ENCODE peak calls at places on chromosomes 16 and 17, in eight cellular contexts. A is transverse colon, O is body of pancreas, R is GM23338, T is prostate gland, H is PC-9, W is fibroblast of pulmonary artery, G is progenitor cell of endocrine pancreas. Q is an unnamed sample.

GRCh38 chr16:68069511-68070248 is 15.5 kb upstream of the NFATC3 start:
- DNase-seq in O (peak; percentile 78), W (no peak), G (no peak), H (no peak), T (no peak), R (no peak), A (peak; percentile 78), Q (no peak)

GRCh38 chr17:65023791-65024190 is 32.7 kb downstream of the GNA13 start:
- DNase-seq in H (no peak), R (no peak), G (no peak), O (no peak), T (no peak), W (no peak), A (no peak), Q (no peak)

GRCh38 chr16:64648282-64648681 is 473.6 kb downstream of the CDH11 start:
- DNase-seq in H (no peak), A (no peak), O (no peak), R (no peak), T (no peak), W (no peak), G (no peak), Q (no peak)

GRCh38 chr16:80103463-80103862 is 437.3 kb upstream of the DYNLRB2 start:
- DNase-seq in G (no peak), R (no peak), A (no peak), O (no peak), H (no peak), W (no peak), T (no peak), Q (no peak)

GRCh38 chr17:40173778-40174135 is 3.5 kb upstream of the RAPGEFL1 start:
- DNase-seq in O (no peak), R (no peak), A (no peak), W (no peak), H (no peak), T (no peak), G (no peak), Q (no peak)

GRCh38 chr17:33169580-33170285 is 123.4 kb downstream of the ASIC2 start:
- DNase-seq in G (no peak), W (peak; percentile 2), O (no peak), H (no peak), T (no peak), R (no peak), A (no peak), Q (no peak)

GRCh38 chr16:53611151-53611802 is 92.4 kb downstream of the RPGRIP1L start:
- DNase-seq in O (no peak), T (no peak), R (no peak), W (no peak), A (no peak), G (no peak), H (no peak), Q (no peak)

GRCh38 chr16:68332411-68333121 is 21.7 kb downstream of the PRMT7 start:
- DNase-seq in H (no peak), R (no peak), G (no peak), A (peak; percentile 37), W (peak; percentile 50), O (no peak), T (no peak), Q (no peak)

GRCh38 chr17:45410144-45411091 is 22.3 kb downstream of the ARHGAP27 start:
- DNase-seq in G (no peak), H (no peak), T (no peak), O (no peak), W (no peak), R (no peak), A (peak; percentile 51), Q (peak; percentile 72)

GRCh38 chr17:34133350-34133749 is 121.7 kb upstream of the CCL2 start:
- DNase-seq in R (no peak), W (no peak), O (peak; percentile 29), A (no peak), T (peak; percentile 77), H (no peak), G (no peak), Q (no peak)

GRCh38 chr16:12788758-12789157 is 14.9 kb downstream of the CPPED1 start:
- DNase-seq in O (no peak), T (no peak), H (no peak), A (no peak), W (no peak), R (no peak), G (no peak), Q (no peak)

GRCh38 chr17:39674702-39675389 is 6.6 kb downstream of the PNMT start:
- DNase-seq in G (no peak), R (no peak), O (peak; percentile 58), W (no peak), T (peak; percentile 55), A (peak; percentile 70), H (peak; percentile 78), Q (no peak)

DNA sequence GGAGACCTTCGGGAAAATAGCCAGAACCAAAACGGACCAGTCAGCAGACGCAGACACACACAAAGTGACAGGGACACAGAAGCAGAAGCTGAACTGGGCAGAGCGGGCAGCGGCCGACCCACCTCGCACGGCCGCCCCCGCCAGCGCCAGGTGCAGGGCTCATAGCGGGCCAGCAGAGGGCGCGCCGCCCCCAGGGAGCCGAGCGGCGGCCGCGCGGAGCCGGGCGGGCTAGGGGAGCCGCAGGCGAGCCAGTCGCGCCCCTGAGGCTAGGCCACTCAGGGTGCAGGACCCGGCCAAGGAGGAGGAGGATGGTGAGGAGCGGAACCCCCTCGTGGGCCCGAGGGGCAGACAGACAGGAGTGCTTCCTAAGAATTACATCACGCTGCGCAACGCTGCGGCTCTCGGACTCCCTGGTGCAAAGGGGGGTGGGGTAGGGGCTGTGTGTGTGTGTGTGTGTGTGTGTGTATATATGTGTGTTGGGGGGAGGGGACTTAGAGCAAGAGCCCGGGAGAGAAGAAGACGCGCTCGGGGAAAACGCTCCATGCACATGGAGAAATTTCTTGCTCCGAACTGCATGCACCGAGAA is 919 bp upstream of the NOG start:
- DNase-seq in O (peak; percentile 62), T (peak; percentile 25), G (peak; percentile 78), A (peak; percentile 41), R (peak; percentile 73), W (peak; percentile 23), H (peak; percentile 76), Q (no peak)
- TF ChIP-seq CTCF in O (peak; percentile 98), T (peak; percentile 91), G (peak; percentile 97), A (peak; percentile 16), R (peak; percentile 68), W (peak; percentile 33), H (peak; percentile 81), Q (peak; percentile 97)

GRCh38 chr16:66696669-66697630 is at the start of gene CMTM4:
- DNase-seq in A (peak; percentile 90), O (peak; percentile 91), W (peak; percentile 84), G (peak; percentile 79), T (peak; percentile 86), R (peak; percentile 90), H (peak; percentile 90), Q (peak; percentile 74)

GRCh38 chr16:66698046-66698445 is 1.5 kb upstream of the CMTM4 start:
- DNase-seq in W (no peak), R (no peak), G (no peak), H (no peak), A (no peak), T (no peak), O (no peak), Q (no peak)

GRCh38 chr16:66693088-66693487 is 3.5 kb downstream of the CMTM4 start:
- DNase-seq in O (no peak), R (no peak), H (no peak), G (no peak), W (no peak), T (no peak), A (no peak), Q (no peak)

GRCh38 chr16:66695474-66695934 is 1.0 kb downstream of the CMTM4 start:
- DNase-seq in R (no peak), A (peak; percentile 15), H (no peak), W (no peak), T (peak; percentile 31), G (no peak), O (peak; percentile 29), Q (no peak)

DNA sequence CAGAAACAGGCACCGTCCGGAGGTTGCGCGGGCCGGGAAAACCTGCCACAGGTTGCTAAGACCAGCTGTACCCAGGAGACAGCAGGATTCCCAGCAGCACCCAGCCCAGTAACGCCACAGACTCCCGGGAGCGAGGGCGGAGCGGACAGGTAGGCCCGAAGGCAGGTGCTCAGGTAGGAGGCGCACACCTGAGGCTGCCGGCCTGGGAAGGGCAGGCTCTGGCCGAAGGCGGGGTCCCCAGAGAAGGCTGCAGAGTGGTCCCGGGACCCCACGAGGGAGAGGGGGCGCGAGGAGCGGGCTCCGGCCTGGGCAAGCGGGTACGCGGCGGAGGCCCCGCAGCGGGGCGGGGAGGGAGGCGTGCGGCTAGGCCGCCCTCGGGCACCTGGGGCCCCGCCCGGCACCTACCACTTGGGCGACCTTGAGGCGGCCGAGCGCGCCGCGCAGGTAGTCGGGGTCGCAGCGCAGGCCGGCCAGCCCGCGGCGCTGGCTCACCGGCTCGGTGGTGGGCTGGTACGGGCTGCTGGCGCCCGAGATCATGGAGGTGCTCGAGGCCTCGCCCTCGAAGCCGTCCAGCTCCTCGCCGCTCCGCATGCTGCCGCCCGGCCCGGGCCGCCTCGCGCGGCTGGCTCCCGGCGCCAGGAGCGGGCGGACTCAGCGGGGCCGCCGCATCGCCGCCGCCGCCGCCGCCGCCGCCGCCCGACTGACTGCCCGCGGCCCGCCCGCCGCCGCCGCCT is 441 bp downstream of the CMTM4 start:
- DNase-seq in G (peak; percentile 46), R (peak; percentile 68), A (peak; percentile 77), O (peak; percentile 78), T (peak; percentile 54), W (peak; percentile 15), H (peak; percentile 59), Q (no peak)
- TF ChIP-seq CTCF in G (no peak), R (no peak), A (no peak), O (no peak), T (no peak), W (no peak), H (no peak), Q (no peak)

DNA sequence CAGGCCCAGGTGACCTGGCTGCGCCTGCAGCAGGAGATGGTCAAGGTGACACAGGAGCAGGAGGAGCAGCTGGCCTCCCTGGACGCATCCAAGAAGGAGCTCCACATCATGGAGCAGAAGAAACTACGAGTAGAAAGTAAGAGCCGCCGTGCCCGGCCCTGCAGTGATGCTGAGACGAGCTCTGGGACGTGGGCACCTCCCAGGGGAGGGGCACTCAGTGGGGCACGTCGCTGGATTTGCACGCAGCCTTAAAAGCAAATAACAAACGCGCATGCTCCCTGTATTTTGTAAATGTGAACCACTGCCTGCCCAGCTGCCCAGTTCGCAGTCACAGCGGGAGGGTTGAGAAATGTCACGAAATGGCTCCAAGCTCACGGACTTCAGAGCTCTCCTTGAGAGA is 15.3 kb upstream of the GAA start:
- DNase-seq in G (no peak), T (no peak), A (no peak), O (no peak), H (no peak), R (no peak), W (no peak), Q (no peak)
- TF ChIP-seq CTCF in G (no peak), T (no peak), A (no peak), O (no peak), H (no peak), R (no peak), W (no peak), Q (no peak)

DNA sequence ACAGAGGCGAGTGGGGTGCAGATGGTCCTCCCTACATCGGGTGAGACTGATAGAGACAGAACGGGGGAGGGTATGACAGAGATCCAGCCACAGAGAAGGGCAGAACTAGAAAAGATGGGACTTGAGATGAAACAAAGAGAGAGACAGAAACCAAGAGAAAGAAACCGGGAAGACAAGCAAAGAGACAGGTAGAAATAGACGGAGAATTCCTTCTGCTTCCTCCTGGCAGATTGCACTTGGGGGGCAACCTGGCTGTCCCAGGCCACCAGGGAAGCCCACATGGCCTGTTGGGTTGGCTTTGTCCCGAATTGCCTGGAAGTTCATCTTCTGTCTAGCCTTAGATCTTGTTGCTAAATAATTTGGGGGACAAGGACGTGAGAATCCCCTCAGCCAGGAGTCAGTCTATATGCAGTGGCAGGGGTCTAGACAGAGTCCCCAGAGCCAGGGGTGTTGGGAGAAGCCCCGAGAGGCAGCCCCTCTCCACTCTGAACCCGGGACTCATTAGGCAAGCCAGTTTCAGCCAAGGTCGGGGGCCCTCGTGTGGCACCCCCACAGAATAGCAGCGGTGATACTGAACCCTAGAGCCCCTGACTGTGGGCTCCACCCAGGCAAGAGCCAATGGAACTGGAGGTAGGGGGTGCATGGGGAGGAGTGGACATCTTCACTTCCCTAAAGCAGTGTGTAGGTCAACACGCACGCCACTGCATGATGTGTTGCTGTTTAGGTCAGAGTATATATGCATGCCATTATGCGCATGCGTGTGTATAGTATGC is 626 bp upstream of the TSPOAP1 start:
- DNase-seq in A (peak; percentile 53), W (no peak), R (peak; percentile 77), T (no peak), O (no peak), H (no peak), G (no peak), Q (peak; percentile 93)
- TF ChIP-seq CTCF in A (no peak), W (peak; percentile 16), R (peak; percentile 48), T (no peak), O (no peak), H (no peak), G (no peak), Q (peak; percentile 77)